ENCODE peak calls at places on chromosomes 11 and 22, in nine cellular contexts. O is cardiac muscle cell; P is HCT116; Y is IMR-90; V is sigmoid colon; X is hepatocyte; J is left ventricle myocardium inferior; D is astrocyte; I is CD8-positive, alpha-beta T cell. B is an unnamed sample.

GRCh38 chr11:128714881-128715280 is 21.0 kb downstream of the FLI1 start:
- DNase-seq in O (peak; percentile 93), P (no peak), Y (peak; percentile 97), V (no peak), X (no peak), J (no peak), D (peak; percentile 100), I (no peak), B (no peak)

GRCh38 chr11:41431784-41432183 is 27.7 kb downstream of the LRRC4C start:
- DNase-seq in O (no peak), P (no peak), Y (no peak), V (no peak), X (peak; percentile 41), J (no peak), D (no peak), I (no peak), B (no peak)

GRCh38 chr11:72782081-72782920 is 11.5 kb downstream of the STARD10 start:
- DNase-seq in O (no peak), P (no peak), Y (no peak), V (no peak), X (peak; percentile 57), J (no peak), D (no peak), I (no peak), B (peak; percentile 55)

GRCh38 chr22:38782402-38783094 is 11.4 kb downstream of the DNAL4 start:
- DNase-seq in O (peak; percentile 85), P (no peak), Y (peak; percentile 38), V (no peak), X (peak; percentile 27), J (no peak), D (peak; percentile 84), I (no peak), B (no peak)

GRCh38 chr11:27083782-27084181 is 43.2 kb downstream of the BBOX1 start:
- DNase-seq in O (no peak), P (no peak), Y (no peak), V (no peak), X (no peak), J (no peak), D (no peak), I (no peak), B (no peak)

GRCh38 chr22:39296981-39297489 is 22.4 kb downstream of the RPL3 start:
- DNase-seq in O (peak; percentile 58), P (no peak), Y (no peak), V (no peak), X (no peak), J (no peak), D (no peak), I (no peak), B (no peak)

GRCh38 chr11:106076421-106076922 is 675 bp downstream of the KBTBD3 start:
- DNase-seq in O (no peak), P (no peak), Y (no peak), V (peak; percentile 61), X (peak; percentile 21), J (no peak), D (peak; percentile 4), I (peak; percentile 48), B (peak; percentile 6)

GRCh38 chr11:69362315-69362714 is 68.4 kb downstream of the MYEOV start:
- DNase-seq in O (no peak), P (no peak), Y (no peak), V (no peak), X (no peak), J (no peak), D (no peak), I (no peak), B (no peak)

GRCh38 chr11:125941606-125942275 is 4.1 kb upstream of the VSIG10L2 start:
- DNase-seq in O (peak; percentile 48), P (peak; percentile 22), Y (peak; percentile 19), V (peak; percentile 60), X (peak; percentile 76), J (peak; percentile 61), D (no peak), I (peak; percentile 53), B (peak; percentile 56)

GRCh38 chr11:7670631-7671030 is 2.7 kb downstream of the CYB5R2 start:
- DNase-seq in O (no peak), P (no peak), Y (no peak), V (no peak), X (no peak), J (no peak), D (no peak), I (no peak), B (no peak)

GRCh38 chr22:17906978-17907730 is 117.2 kb downstream of the MICAL3 start:
- DNase-seq in O (no peak), P (no peak), Y (no peak), V (no peak), X (no peak), J (no peak), D (no peak), I (no peak), B (no peak)

GRCh38 chr11:132540586-132540985 is 991.7 kb downstream of the OPCML start:
- DNase-seq in O (no peak), P (no peak), Y (no peak), V (no peak), X (no peak), J (no peak), D (peak; percentile 12), I (no peak), B (no peak)

GRCh38 chr11:23359297-23359696 is 499.0 kb upstream of the CCDC179 start:
- DNase-seq in O (peak; percentile 61), P (no peak), Y (peak; percentile 97), V (no peak), X (peak; percentile 64), J (no peak), D (peak; percentile 96), I (no peak), B (peak; percentile 49)

GRCh38 chr11:75422248-75423231 is 10.5 kb downstream of the KLHL35 start:
- DNase-seq in O (no peak), P (no peak), Y (peak; percentile 20), V (no peak), X (peak; percentile 77), J (no peak), D (no peak), I (no peak), B (peak; percentile 66)

GRCh38 chr11:4027746-4028145 is 66.9 kb upstream of the RRM1 start:
- DNase-seq in O (no peak), P (no peak), Y (peak; percentile 9), V (no peak), X (no peak), J (no peak), D (no peak), I (no peak), B (no peak)

GRCh38 chr11:4030197-4030596 is 64.4 kb upstream of the RRM1 start:
- DNase-seq in O (no peak), P (no peak), Y (no peak), V (no peak), X (no peak), J (no peak), D (no peak), I (no peak), B (no peak)

GRCh38 chr11:4035985-4036384 is 58.6 kb upstream of the RRM1 start:
- DNase-seq in O (no peak), P (no peak), Y (no peak), V (no peak), X (no peak), J (no peak), D (no peak), I (no peak), B (no peak)

GRCh38 chr11:4026389-4026788 is 68.2 kb upstream of the RRM1 start:
- DNase-seq in O (no peak), P (no peak), Y (no peak), V (no peak), X (no peak), J (no peak), D (no peak), I (no peak), B (peak; percentile 17)

GRCh38 chr11:4032097-4032496 is 62.5 kb upstream of the RRM1 start:
- DNase-seq in O (no peak), P (no peak), Y (no peak), V (no peak), X (no peak), J (no peak), D (no peak), I (no peak), B (no peak)
- H3K27me3 ChIP-seq in O (no peaks in the 10 kb centered on the region), P (no peaks in the 10 kb centered on the region), Y (no peaks in the 10 kb centered on the region), V (no peaks in the 10 kb centered on the region), X (no peaks in the 10 kb centered on the region), J (no peaks in the 10 kb centered on the region), D (no peaks in the 10 kb centered on the region), I (no peaks in the 10 kb centered on the region), B (no peaks in the 10 kb centered on the region)

GRCh38 chr22:29700949-29701927 is 18.6 kb upstream of the CABP7 start:
- DNase-seq in O (peak; percentile 39), P (peak; percentile 51), Y (peak; percentile 34), V (no peak), X (peak; percentile 57), J (no peak), D (peak; percentile 23), I (no peak), B (peak; percentile 30)
- TF ChIP-seq CTCF in O (peak; percentile 27), P (peak; percentile 39), Y (peak; percentile 16), V (no peak), X (peak; percentile 31), J (no peak), D (peak; percentile 12), I (no peak), B (no peak)

DNA sequence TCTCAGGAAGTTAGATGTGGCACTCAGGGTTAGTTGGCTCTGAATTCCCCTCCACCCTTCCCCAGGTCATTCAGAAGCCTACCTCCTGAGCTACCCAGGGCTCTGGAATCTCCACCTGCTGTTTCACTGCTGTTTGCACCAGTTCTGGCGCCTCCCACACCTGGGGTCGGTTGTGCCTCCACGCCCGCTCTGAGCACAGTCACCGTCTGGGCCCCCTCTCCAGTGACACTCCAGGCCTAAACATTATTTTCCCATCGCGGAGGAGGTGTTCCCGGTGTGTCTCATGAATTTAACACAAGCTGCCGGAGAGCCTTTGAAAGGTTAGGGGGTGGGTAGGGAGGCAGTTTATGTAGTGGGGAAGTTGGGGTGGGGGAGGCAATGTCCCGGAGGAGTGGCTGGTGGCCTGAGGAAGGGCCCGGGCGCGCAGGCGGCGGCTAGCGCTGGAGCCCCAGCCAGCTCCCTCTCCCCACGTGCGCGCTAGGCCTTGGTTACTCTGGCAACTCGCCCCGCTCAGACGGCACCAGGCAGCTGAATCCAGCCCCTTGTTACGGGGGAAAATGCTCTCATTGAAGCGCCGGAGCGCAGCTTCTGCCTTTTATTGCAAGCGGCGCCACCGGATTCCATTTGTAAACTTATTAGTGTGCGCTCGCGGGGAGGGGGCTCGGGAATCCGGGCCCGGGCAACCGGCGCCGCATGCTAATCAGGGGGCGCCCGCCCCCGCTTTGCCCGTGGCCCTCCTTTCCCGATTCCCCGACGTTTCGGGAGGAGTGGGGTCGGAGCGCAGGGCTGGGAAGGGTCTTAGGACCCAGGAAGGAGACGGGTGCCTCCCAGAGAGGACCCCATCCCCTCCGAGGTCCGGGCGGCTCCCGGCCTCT is 52.4 kb downstream of the GRIK4 start:
- DNase-seq in O (peak; percentile 51), P (no peak), Y (no peak), V (no peak), X (peak; percentile 71), J (peak; percentile 34), D (no peak), I (no peak), B (no peak)
- H3K4me3 ChIP-seq in O (peak overlapping the region; percentile 24), P (no peak overlapping the region), Y (no peak overlapping the region), V (no peak overlapping the region), X (peak overlapping the region; percentile 29), J (peak overlapping the region; percentile 65), D (peak overlapping the region; percentile 31), I (no peak overlapping the region), B (peak overlapping the region; percentile 43)

DNA sequence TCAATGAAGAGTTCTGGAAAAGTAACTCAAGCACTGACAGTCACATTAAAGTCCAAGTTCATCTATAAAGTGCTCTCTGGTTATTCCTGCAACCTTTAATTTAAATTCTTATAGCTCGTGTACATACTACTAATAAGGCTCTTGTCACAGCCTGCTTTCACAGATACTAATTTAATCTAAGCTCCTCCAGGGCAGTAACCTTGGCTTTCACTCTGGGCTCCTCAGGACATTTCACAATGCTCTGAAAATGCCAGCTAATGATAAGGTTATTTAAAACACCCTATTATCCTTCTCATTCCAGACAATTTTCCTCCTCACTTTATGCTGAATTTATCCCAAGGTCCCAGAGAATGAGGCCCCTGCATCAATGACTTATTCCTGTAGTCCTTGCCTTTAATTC is 242.7 kb upstream of the CCDC90B start:
- DNase-seq in O (no peak), P (no peak), Y (no peak), V (no peak), X (no peak), J (no peak), D (no peak), I (no peak), B (no peak)
- H3K27me3 ChIP-seq in O (no peaks in the 10 kb centered on the region), P (peaks cover 35% of the 10 kb centered on the region), Y (peaks cover 5% of the 10 kb centered on the region), V (no peaks in the 10 kb centered on the region), X (no peaks in the 10 kb centered on the region), J (no peaks in the 10 kb centered on the region), D (no peaks in the 10 kb centered on the region), I (no peaks in the 10 kb centered on the region), B (no peaks in the 10 kb centered on the region)